ENCODE peak calls at places on chromosomes 13 and 19, in four cellular contexts. C is MCF 10A, A is mucosa of descending colon, W is nephron progenitor cell. Y is an unnamed sample.

GRCh38 chr13:32409561-32410440 is 18.1 kb downstream of the N4BP2L1 start:
- DNase-seq in C (no peak), A (no peak), W (peak), Y (peak)

GRCh38 chr13:50377726-50378270 is 362.6 kb downstream of the KCNRG start:
- DNase-seq in C (no peak), A (no peak), W (no peak), Y (no peak)

GRCh38 chr19:40445945-40446784 is 2.0 kb upstream of the SERTAD3 start:
- DNase-seq in C (peak), A (peak), W (peak), Y (no peak)

GRCh38 chr13:38755792-38756191 is 68.9 kb downstream of the FREM2 start:
- DNase-seq in C (no peak), A (no peak), W (no peak), Y (no peak)

GRCh38 chr19:11418166-11418517 is 972 bp downstream of the RGL3 start:
- DNase-seq in C (no peak), A (no peak), W (no peak), Y (no peak)

GRCh38 chr19:45814851-45815481 is at the start of gene RSPH6A:
- DNase-seq in C (no peak), A (no peak), W (peak), Y (peak)

GRCh38 chr13:77719128-77719527 is 21.6 kb downstream of the SLAIN1 start:
- DNase-seq in C (no peak), A (no peak), W (no peak), Y (no peak)

GRCh38 chr13:102799544-102800144 is 725 bp downstream of the BIVM start:
- DNase-seq in C (peak), A (no peak), W (peak), Y (peak)

GRCh38 chr19:55391702-55392615 is 6.2 kb downstream of the RPL28 start:
- DNase-seq in C (peak), A (no peak), W (no peak), Y (no peak)

GRCh38 chr19:35069706-35070105 is 28.2 kb downstream of the HPN start:
- DNase-seq in C (no peak), A (no peak), W (no peak), Y (no peak)

GRCh38 chr13:25771641-25772478 is 280.0 kb downstream of the SHISA2 start:
- DNase-seq in C (no peak), A (no peak), W (no peak), Y (no peak)

GRCh38 chr19:41245779-41246297 is 18.3 kb upstream of the HNRNPUL1 start:
- DNase-seq in C (no peak), A (no peak), W (no peak), Y (no peak)

GRCh38 chr13:107370036-107370785 is 802.3 kb upstream of the ARGLU1 start:
- DNase-seq in C (peak), A (no peak), W (no peak), Y (no peak)

GRCh38 chr19:7831452-7831851 is 1.4 kb downstream of the EVI5L start:
- DNase-seq in C (peak), A (peak), W (peak), Y (peak)

GRCh38 chr19:4723465-4724251 is at the start of gene DPP9:
- DNase-seq in C (peak), A (peak), W (peak), Y (peak)

GRCh38 chr19:872266-872951 is 12.9 kb downstream of the CFD start:
- DNase-seq in C (peak), A (peak), W (peak), Y (no peak)

GRCh38 chr13:73307481-73307880 is 248.7 kb downstream of the KLF5 start:
- DNase-seq in C (no peak), A (no peak), W (no peak), Y (no peak)

GRCh38 chr13:113926301-113926761 is 47.5 kb downstream of the C13orf46 start:
- DNase-seq in C (peak), A (no peak), W (no peak), Y (no peak)

GRCh38 chr19:51338563-51339312 is 3.2 kb downstream of the VSIG10L start:
- DNase-seq in C (peak), A (peak), W (peak), Y (peak)

GRCh38 chr13:108915634-108916497 is 286.5 kb downstream of the MYO16 start:
- DNase-seq in C (peak), A (peak), W (peak), Y (no peak)

GRCh38 chr19:47350599-47350998 is 1.5 kb downstream of the DHX34 start:
- DNase-seq in C (no peak), A (no peak), W (no peak), Y (no peak)

GRCh38 chr19:43923875-43924274 is 11.2 kb downstream of the ZNF45 start:
- DNase-seq in C (no peak), A (no peak), W (no peak), Y (no peak)

GRCh38 chr13:114073881-114074551 is 58.4 kb downstream of the RASA3 start:
- DNase-seq in C (no peak), A (no peak), W (no peak), Y (no peak)

GRCh38 chr19:12985049-12985776 is 10.1 kb upstream of the NFIX start:
- DNase-seq in C (no peak), A (peak), W (no peak), Y (no peak)

GRCh38 chr19:13794752-13795589 is at the start of gene ZSWIM4:
- DNase-seq in C (peak), A (peak), W (peak), Y (peak)

GRCh38 chr19:46610851-46611770 is 10.0 kb downstream of the CALM3 start:
- DNase-seq in C (no peak), A (peak), W (no peak), Y (no peak)

GRCh38 chr19:34126966-34127365 is 45.3 kb upstream of the LSM14A start:
- DNase-seq in C (no peak), A (no peak), W (no peak), Y (no peak)

GRCh38 chr19:17455308-17455707 is 5.4 kb downstream of the NXNL1 start:
- DNase-seq in C (no peak), A (no peak), W (no peak), Y (no peak)

GRCh38 chr13:34358811-34359513 is 541.0 kb downstream of the RFC3 start:
- DNase-seq in C (peak), A (no peak), W (no peak), Y (no peak)

GRCh38 chr19:28482221-28482620 is 730.7 kb downstream of the UQCRFS1 start:
- DNase-seq in C (no peak), A (no peak), W (no peak), Y (no peak)

GRCh38 chr13:97727991-97728390 is 225.5 kb upstream of the IPO5 start:
- DNase-seq in C (no peak), A (no peak), W (no peak), Y (no peak)

GRCh38 chr19:15138427-15138826 is 31.2 kb downstream of the SYDE1 start:
- DNase-seq in C (no peak), A (no peak), W (no peak), Y (no peak)

GRCh38 chr19:19149402-19149801 is 11.1 kb upstream of the TMEM161A start:
- DNase-seq in C (no peak), A (no peak), W (no peak), Y (no peak)

GRCh38 chr19:29662604-29663404 is 2.5 kb upstream of the PLEKHF1 start:
- DNase-seq in C (peak), A (no peak), W (no peak), Y (no peak)

GRCh38 chr19:1896508-1896907 is 8.7 kb upstream of the ADAT3 start:
- DNase-seq in C (no peak), A (peak), W (no peak), Y (no peak)

GRCh38 chr13:39767791-39768564 is 112.5 kb downstream of the COG6 start:
- DNase-seq in C (peak), A (peak), W (no peak), Y (no peak)

GRCh38 chr19:13054605-13055212 is 47.9 kb downstream of the LYL1 start:
- DNase-seq in C (no peak), A (no peak), W (no peak), Y (no peak)

GRCh38 chr13:34578471-34578870 is 363.6 kb upstream of the NBEA start:
- DNase-seq in C (peak), A (no peak), W (no peak), Y (no peak)

GRCh38 chr19:14871619-14872230 is 14.2 kb downstream of the OR7A17 start:
- DNase-seq in C (peak), A (no peak), W (no peak), Y (no peak)

GRCh38 chr19:3345850-3346460 is 20.4 kb upstream of the NFIC start:
- DNase-seq in C (no peak), A (no peak), W (no peak), Y (no peak)

GRCh38 chr19:3342246-3342645 is 24.1 kb upstream of the NFIC start:
- DNase-seq in C (no peak), A (no peak), W (no peak), Y (no peak)

GRCh38 chr19:3343619-3344502 is 22.5 kb upstream of the NFIC start:
- DNase-seq in C (peak), A (peak), W (no peak), Y (no peak)

GRCh38 chr19:3346677-3347353 is 19.6 kb upstream of the NFIC start:
- DNase-seq in C (peak), A (peak), W (no peak), Y (no peak)

GRCh38 chr19:3344608-3345598 is 21.5 kb upstream of the NFIC start:
- DNase-seq in C (no peak), A (no peak), W (no peak), Y (no peak)
- TF ChIP-seq CTCF in C (no peak), A (no peak), W (no peak), Y (no peak)

GRCh38 chr19:42326969-42327368 is 1.5 kb downstream of the MEGF8 start:
- DNase-seq in C (no peak), A (no peak), W (no peak), Y (no peak)

GRCh38 chr19:42325896-42326771 is 699 bp downstream of the MEGF8 start:
- DNase-seq in C (no peak), A (peak), W (peak), Y (peak)

GRCh38 chr19:42323852-42324654 is 1.4 kb upstream of the MEGF8 start:
- DNase-seq in C (no peak), A (peak), W (peak), Y (no peak)

GRCh38 chr19:42324655-42325307 is 654 bp upstream of the MEGF8 start:
- DNase-seq in C (no peak), A (peak), W (peak), Y (no peak)

GRCh38 chr19:42325308-42325895 is at the start of gene MEGF8:
- DNase-seq in C (peak), A (peak), W (peak), Y (peak)
- TF ChIP-seq CTCF in C (no peak), A (peak), W (no peak), Y (peak)

GRCh38 chr13:88063741-88064140 is 392.6 kb downstream of the SLITRK5 start:
- DNase-seq in C (peak), A (no peak), W (no peak), Y (no peak)

GRCh38 chr13:88068316-88068715 is 397.1 kb downstream of the SLITRK5 start:
- DNase-seq in C (no peak), A (no peak), W (no peak), Y (no peak)

GRCh38 chr13:88071371-88071770 is 400.2 kb downstream of the SLITRK5 start:
- DNase-seq in C (no peak), A (no peak), W (no peak), Y (no peak)

GRCh38 chr13:88068975-88069374 is 397.8 kb downstream of the SLITRK5 start:
- DNase-seq in C (no peak), A (no peak), W (peak), Y (peak)

GRCh38 chr13:88066847-88067246 is 395.7 kb downstream of the SLITRK5 start:
- DNase-seq in C (no peak), A (no peak), W (no peak), Y (no peak)
- TF ChIP-seq CTCF in C (no peak), A (no peak), W (no peak), Y (no peak)

DNA sequence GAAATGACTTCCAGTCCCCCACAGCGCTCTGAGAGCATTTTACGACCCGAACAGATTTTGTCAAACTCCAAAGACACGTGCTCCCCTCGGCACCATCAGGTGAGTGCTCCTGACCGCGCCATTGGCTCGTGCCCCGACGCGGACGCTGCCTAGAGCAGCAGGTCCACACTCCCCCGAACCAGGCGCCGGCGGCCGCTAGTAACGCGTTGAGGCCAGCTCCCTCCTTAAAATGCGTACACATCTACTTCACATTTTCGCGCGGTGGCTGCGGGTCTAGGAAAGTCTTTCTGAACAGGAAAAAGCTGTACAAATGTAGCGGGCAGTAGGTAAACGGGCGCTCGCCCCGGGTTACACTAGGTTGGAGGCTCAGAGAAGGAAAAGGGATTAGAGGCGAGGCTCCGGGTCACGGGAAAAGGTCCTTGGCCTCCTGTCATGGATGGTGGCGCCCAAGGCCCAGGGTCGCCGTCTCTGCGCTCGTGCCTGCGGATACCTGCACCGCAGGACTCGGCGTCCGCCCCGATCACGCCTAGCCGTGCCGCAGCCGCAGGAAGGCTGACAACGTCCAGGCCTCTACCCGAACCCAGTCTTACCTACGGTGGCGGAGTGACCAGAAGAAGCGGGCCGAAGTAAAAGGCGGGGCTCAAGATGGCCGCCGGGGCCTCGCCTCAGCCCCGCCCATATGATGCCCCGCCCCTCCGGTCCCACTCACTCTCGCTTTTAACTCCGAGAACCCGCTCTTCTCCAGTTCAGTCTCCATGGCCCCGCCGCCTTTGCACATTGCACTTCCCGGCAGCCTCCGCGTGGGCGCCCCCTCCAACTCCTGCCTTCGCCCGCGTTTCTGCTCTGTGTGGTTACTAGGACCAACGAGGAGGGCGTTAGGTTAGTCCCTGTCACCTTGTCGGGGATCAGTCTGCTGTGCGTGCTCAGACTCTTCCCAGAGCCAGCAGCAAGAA is at the start of gene ESD:
- DNase-seq in C (peak), A (peak), W (peak), Y (peak)
- TF ChIP-seq CTCF in C (no peak), A (no peak), W (no peak), Y (no peak)

GRCh38 chr19:49915271-49915670 is 13.7 kb upstream of the ATF5 start:
- DNase-seq in C (no peak), A (no peak), W (no peak), Y (no peak)
- TF ChIP-seq CTCF in C (no peak), A (no peak), W (no peak), Y (peak)

GRCh38 chr13:48874165-48874564 is 101.5 kb upstream of the FNDC3A start:
- DNase-seq in C (no peak), A (no peak), W (no peak), Y (no peak)

GRCh38 chr13:48873081-48873480 is 102.6 kb upstream of the FNDC3A start:
- DNase-seq in C (no peak), A (no peak), W (no peak), Y (no peak)

GRCh38 chr13:48876289-48876688 is 99.4 kb upstream of the FNDC3A start:
- DNase-seq in C (no peak), A (no peak), W (no peak), Y (no peak)

GRCh38 chr13:48875071-48875470 is 100.6 kb upstream of the FNDC3A start:
- DNase-seq in C (no peak), A (no peak), W (no peak), Y (no peak)

DNA sequence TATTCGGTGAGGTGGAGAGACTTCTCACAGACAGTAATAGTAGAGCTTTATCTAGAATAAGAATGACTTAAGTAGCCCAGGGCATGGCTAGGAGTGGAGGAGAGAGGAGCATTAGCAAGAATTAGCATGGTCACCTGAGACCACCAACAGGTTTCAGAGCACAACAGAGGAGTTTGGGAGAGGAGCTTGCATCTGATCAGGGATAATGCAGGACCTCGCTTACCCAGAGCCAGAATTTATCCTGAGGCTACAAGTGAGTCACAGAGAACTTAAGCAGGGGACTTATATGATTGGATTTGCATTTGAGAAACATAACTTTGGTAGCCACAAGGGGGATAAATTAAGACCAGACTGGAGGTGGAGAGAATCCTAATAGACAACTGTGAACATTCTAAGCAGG is 102.1 kb upstream of the FNDC3A start:
- DNase-seq in C (peak), A (no peak), W (no peak), Y (no peak)
- TF ChIP-seq CTCF in C (no peak), A (no peak), W (no peak), Y (no peak)